ENCODE peak calls at places on chromosomes 7 and 10, in seven cellular contexts. A, C, I, W, V, Z and Q are unnamed samples. For H3K27me3, the result is how much of the 10 kb centered on the place peaks cover.

GRCh38 chr7:27765856-27766255 is 25.9 kb downstream of the TAX1BP1 start:
- DNase-seq in V (no peak), Z (no peak), C (no peak), A (no peak), W (no peak), I (no peak), Q (no peak)

GRCh38 chr10:6346621-6347020 is 143.9 kb downstream of the PFKFB3 start:
- DNase-seq in I (no peak), V (no peak), W (no peak), Z (no peak), A (no peak), C (no peak), Q (no peak)

GRCh38 chr7:75962607-75963382 is 31.6 kb downstream of the TMEM120A start:
- DNase-seq in Z (no peak), I (peak), V (peak), C (no peak), W (no peak), A (no peak), Q (no peak)

GRCh38 chr10:32256613-32257437 is 90.1 kb downstream of the EPC1 start:
- DNase-seq in V (peak), I (peak), W (peak), A (peak), C (peak), Z (peak), Q (peak)

GRCh38 chr7:79502151-79502550 is 48.7 kb upstream of the MAGI2 start:
- DNase-seq in W (no peak), V (no peak), I (no peak), Z (no peak), C (no peak), A (no peak), Q (no peak)

GRCh38 chr7:121339082-121339481 is 10.3 kb downstream of the WNT16 start:
- DNase-seq in Z (no peak), I (no peak), C (no peak), V (no peak), A (no peak), W (no peak), Q (no peak)

GRCh38 chr7:101804642-101805401 is 12.6 kb upstream of the CUX1 start:
- DNase-seq in Z (peak), C (peak), A (peak), V (no peak), I (peak), W (peak), Q (peak)

GRCh38 chr7:3501671-3502070 is 200.6 kb downstream of the SDK1 start:
- DNase-seq in C (no peak), Z (no peak), V (no peak), A (no peak), W (no peak), I (no peak), Q (no peak)

GRCh38 chr10:123537188-123537961 is 128.8 kb upstream of the GPR26 start:
- DNase-seq in V (no peak), I (no peak), C (no peak), Z (peak), A (no peak), W (no peak), Q (no peak)

GRCh38 chr10:9339702-9340101 is 1285.2 kb downstream of the GATA3 start:
- DNase-seq in W (no peak), A (no peak), I (no peak), Z (no peak), V (no peak), C (peak), Q (no peak)

GRCh38 chr10:132478341-132479023 is 59.1 kb upstream of the INPP5A start:
- DNase-seq in Z (no peak), A (no peak), C (no peak), W (no peak), V (no peak), I (no peak), Q (no peak)
- H3K4me3 ChIP-seq in Z (no peak), A (no peak), C (no peak), W (no peak), V (no peak), I (no peak), Q (no peak)

GRCh38 chr10:12542271-12542670 is 192.9 kb downstream of the CAMK1D start:
- DNase-seq in I (no peak), C (no peak), A (no peak), Z (no peak), W (no peak), V (no peak), Q (no peak)
- H3K9ac ChIP-seq in I (no peak), C (no peak), A (no peak), Z (no peak), W (no peak), V (no peak), Q (no peak)

DNA sequence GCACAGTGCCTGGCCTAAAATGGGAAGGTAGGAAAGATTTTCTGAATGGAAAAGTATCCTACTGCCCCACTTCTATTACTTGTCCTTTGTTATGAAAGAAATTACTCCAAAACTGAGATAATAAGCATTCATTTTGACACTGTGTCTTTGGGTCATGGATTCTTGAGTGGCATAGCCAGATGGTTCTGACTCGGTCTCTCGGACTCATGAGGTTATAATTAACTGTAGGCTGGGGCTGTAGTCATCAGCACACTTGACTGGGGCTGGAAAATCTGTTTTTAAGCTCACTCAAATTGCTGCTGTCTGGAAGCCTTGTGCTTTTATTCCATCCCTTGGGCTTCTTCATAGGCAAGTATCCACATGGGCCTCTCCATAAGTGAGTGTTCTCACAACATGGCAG is 160.5 kb downstream of the VTI1A start:
- DNase-seq in W (no peak), V (no peak), C (no peak), A (no peak), I (no peak), Z (no peak), Q (no peak)
- H3K27me3 ChIP-seq in W (under half), V (under half), C (under half), A (under half), I (under half), Z (under half), Q (under half)

GRCh38 chr10:133349577-133350011 is 2.4 kb downstream of the PRAP1 start:
- DNase-seq in C (no peak), I (no peak), V (no peak), A (no peak), Z (no peak), W (no peak), Q (no peak)

GRCh38 chr10:133353202-133353959 is 4.4 kb downstream of the FUOM start:
- DNase-seq in C (no peak), V (no peak), A (no peak), W (no peak), I (no peak), Z (no peak), Q (peak)

GRCh38 chr10:133350283-133350949 is 3.2 kb downstream of the PRAP1 start:
- DNase-seq in A (no peak), C (no peak), I (no peak), Z (no peak), W (no peak), V (no peak), Q (no peak)

GRCh38 chr10:133350950-133351329 is 3.8 kb downstream of the PRAP1 start:
- DNase-seq in A (no peak), V (no peak), I (no peak), C (no peak), Z (no peak), W (no peak), Q (no peak)

DNA sequence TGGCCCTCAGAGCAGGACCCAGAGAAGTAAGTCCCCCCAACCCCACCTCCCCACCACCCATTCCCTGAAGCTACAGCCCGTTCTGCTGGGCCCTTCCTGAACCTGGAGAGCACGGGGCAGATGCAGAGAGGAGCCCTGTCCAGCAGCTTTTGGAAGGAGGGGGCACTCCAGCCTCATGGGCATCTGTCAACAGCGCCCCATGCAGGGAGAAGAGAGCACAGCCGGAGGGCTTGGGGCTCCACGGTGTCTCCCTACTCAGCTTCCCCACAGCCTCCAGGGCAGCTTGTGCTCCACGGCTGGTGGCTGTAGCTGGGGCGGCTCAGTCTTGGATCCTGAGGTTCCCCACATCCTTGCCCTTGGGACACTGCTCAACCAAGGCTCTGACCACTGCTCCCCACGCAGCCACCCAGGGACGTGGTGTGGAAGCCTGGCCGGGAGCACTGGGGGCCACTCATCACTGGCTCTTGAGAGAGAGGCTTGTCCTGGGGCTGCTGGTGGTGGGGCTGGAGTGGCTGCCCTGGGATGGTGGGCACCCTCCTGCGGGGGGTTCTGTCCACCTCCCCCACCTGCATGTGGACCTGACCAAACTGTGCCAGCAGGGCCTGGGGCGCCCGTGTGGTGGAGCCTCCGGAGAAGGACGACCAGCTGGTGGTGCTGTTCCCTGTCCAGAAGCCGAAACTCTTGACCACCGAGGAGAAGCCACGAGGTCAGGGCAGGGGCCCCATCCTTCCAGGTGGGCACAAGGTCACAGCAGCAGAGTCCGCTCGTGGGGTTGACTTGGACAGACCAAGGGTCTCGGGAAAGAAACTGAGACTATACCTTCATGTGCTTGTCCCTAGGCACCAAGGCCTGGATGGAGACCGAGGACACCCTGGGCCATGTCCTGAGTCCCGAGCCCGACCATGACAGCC is 4.5 kb downstream of the PRAP1 start:
- DNase-seq in V (no peak), C (peak), I (no peak), W (no peak), A (no peak), Z (no peak), Q (peak)
- H3K4me3 ChIP-seq in V (no peak), C (no peak), I (no peak), W (no peak), A (no peak), Z (no peak), Q (no peak)

GRCh38 chr10:131825150-131825907 is 75.5 kb upstream of the PPP2R2D start:
- DNase-seq in W (no peak), Z (no peak), I (peak), C (peak), V (no peak), A (no peak), Q (peak)
- H3K9ac ChIP-seq in W (no peak), Z (no peak), I (no peak), C (no peak), V (no peak), A (no peak), Q (no peak)

DNA sequence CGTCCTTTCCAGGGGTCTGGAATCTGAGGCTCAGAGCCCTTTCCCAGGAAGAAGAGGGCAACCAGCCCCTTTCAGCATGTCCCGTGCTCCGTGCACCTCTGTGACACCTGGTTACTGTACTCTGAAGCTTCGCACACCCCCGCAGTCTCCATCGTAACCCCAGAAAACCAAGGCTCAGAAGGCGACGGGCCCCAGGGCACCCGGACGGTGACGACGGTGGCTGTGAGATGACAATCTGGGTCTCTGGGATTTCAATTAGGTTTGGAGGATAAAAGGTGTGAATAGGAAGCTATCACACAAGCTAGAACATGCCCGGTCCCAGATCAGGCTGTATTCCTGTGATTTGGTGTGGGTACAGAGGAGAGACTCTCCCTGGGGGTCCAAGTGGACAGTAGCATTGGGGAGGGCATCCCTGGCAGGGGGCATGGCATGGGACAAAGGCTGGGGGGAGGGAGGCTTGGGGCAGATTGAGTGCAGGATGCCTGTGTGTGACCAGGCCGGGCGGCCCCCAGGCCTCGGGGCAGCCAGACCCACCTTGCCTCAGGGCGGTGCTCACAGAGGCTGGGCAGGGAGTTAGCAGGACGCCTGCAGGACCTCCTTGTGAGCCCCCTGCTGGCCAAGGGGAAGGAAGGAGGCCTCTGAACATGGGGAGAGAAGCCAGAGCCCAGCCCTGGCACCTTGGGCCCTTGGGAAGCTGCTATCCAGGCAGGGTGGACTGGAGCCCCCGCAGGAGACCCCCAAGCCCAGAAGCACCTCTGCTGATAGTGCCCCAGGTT is 23.4 kb upstream of the PSMG3 start:
- DNase-seq in Z (no peak), V (no peak), C (no peak), W (no peak), A (no peak), I (no peak), Q (peak)
- H3K27me3 ChIP-seq in Z (half or more), V (half or more), C (under half), W (under half), A (under half), I (under half), Q (under half)